ENCODE peak calls at places on chromosomes 2 and 18, in six cellular contexts. W, P, R, Z, L and H are unnamed samples.
A peak's percentile ranks its signal among the peaks of the same experiment; 100 is the strongest.

GRCh38 chr2:920573-920972 is 30.1 kb upstream of the SNTG2 start:
- DNase-seq in L (no peak), W (no peak), P (no peak), R (no peak), Z (no peak), H (no peak)

GRCh38 chr2:137208361-137208973 is 443.1 kb downstream of the THSD7B start:
- DNase-seq in Z (no peak), P (no peak), W (no peak), R (no peak), L (no peak), H (no peak)

GRCh38 chr18:79949571-79950439 is 1.6 kb downstream of the SLC66A2 start:
- DNase-seq in W (peak; percentile 89), R (peak; percentile 27), P (no peak), Z (no peak), L (peak; percentile 76), H (no peak)

GRCh38 chr2:86617738-86618137 is 5.9 kb downstream of the RNF103 start:
- DNase-seq in P (no peak), W (no peak), L (no peak), Z (no peak), R (no peak), H (no peak)

GRCh38 chr2:95329891-95330822 is 33.0 kb downstream of the KCNIP3 start:
- DNase-seq in W (no peak), R (no peak), P (no peak), L (no peak), Z (no peak), H (no peak)

GRCh38 chr18:6884944-6885343 is 155.4 kb downstream of the ARHGAP28 start:
- DNase-seq in Z (no peak), P (peak; percentile 33), L (no peak), R (no peak), W (no peak), H (no peak)

GRCh38 chr18:79405781-79406575 is 10.2 kb downstream of the NFATC1 start:
- DNase-seq in Z (no peak), R (no peak), P (no peak), W (peak; percentile 97), L (peak; percentile 73), H (no peak)

GRCh38 chr18:32899819-32900218 is 127.0 kb upstream of the KLHL14 start:
- DNase-seq in W (no peak), R (no peak), Z (no peak), L (peak; percentile 20), P (peak; percentile 4), H (no peak)

GRCh38 chr2:220521591-220521990 is 894.2 kb downstream of the SLC4A3 start:
- DNase-seq in W (no peak), L (no peak), P (no peak), R (no peak), Z (no peak), H (no peak)

GRCh38 chr2:26658691-26659346 is 17.7 kb upstream of the CIB4 start:
- DNase-seq in W (no peak), Z (no peak), L (no peak), R (no peak), P (no peak), H (no peak)

GRCh38 chr2:199833525-199833924 is 17.5 kb downstream of the FTCDNL1 start:
- DNase-seq in W (no peak), Z (no peak), P (no peak), L (no peak), R (no peak), H (no peak)

GRCh38 chr2:178109813-178110212 is 2.4 kb upstream of the RBM45 start:
- DNase-seq in P (peak; percentile 48), Z (no peak), W (no peak), R (no peak), L (peak; percentile 70), H (no peak)

GRCh38 chr18:63578357-63578958 is 8.7 kb upstream of the SERPINB13 start:
- DNase-seq in L (peak; percentile 28), W (no peak), Z (no peak), P (peak; percentile 36), R (no peak), H (peak; percentile 62)

GRCh38 chr2:112773510-112773909 is 9.1 kb upstream of the CKAP2L start:
- DNase-seq in Z (no peak), L (no peak), W (no peak), R (no peak), P (no peak), H (no peak)

GRCh38 chr18:58870130-58870529 is 5.5 kb downstream of the ZNF532 start:
- DNase-seq in L (no peak), W (no peak), R (no peak), P (peak; percentile 35), Z (no peak), H (no peak)

GRCh38 chr2:113128386-113128664 is 927 bp downstream of the IL1RN start:
- DNase-seq in P (no peak), R (no peak), Z (no peak), L (no peak), W (peak; percentile 58), H (no peak)

GRCh38 chr2:22153974-22154373 is 1030.2 kb downstream of the TDRD15 start:
- DNase-seq in L (no peak), P (no peak), R (no peak), Z (no peak), W (no peak), H (no peak)

GRCh38 chr2:191688934-191689695 is 11.2 kb downstream of the NABP1 start:
- DNase-seq in W (no peak), L (no peak), Z (no peak), P (peak; percentile 80), R (no peak), H (no peak)

GRCh38 chr18:56505971-56506370 is 132.4 kb downstream of the TXNL1 start:
- DNase-seq in R (no peak), Z (no peak), L (no peak), W (no peak), P (peak; percentile 37), H (no peak)

GRCh38 chr18:515838-516237 is 15.3 kb upstream of the COLEC12 start:
- DNase-seq in L (no peak), P (no peak), Z (no peak), W (no peak), R (no peak), H (no peak)
- TF ChIP-seq CTCF in L (no peak), P (no peak), Z (no peak), W (no peak), R (no peak), H (no peak)

GRCh38 chr18:74241426-74241825 is 50.3 kb downstream of the CYB5A start:
- DNase-seq in L (no peak), R (no peak), Z (no peak), W (no peak), P (no peak), H (no peak)

GRCh38 chr18:74244554-74244953 is 47.2 kb downstream of the CYB5A start:
- DNase-seq in L (no peak), Z (no peak), W (no peak), R (no peak), P (no peak), H (no peak)

GRCh38 chr18:74241970-74242369 is 49.8 kb downstream of the CYB5A start:
- DNase-seq in L (no peak), Z (no peak), W (no peak), P (no peak), R (no peak), H (no peak)

GRCh38 chr18:74243127-74243526 is 48.6 kb downstream of the CYB5A start:
- DNase-seq in P (no peak), W (no peak), L (no peak), R (no peak), Z (no peak), H (no peak)

GRCh38 chr18:74242451-74243096 is 49.2 kb downstream of the CYB5A start:
- DNase-seq in Z (no peak), R (no peak), P (no peak), W (no peak), L (no peak), H (no peak)
- TF ChIP-seq CTCF in Z (no peak), R (no peak), P (no peak), W (no peak), L (no peak), H (no peak)

GRCh38 chr18:34867520-34867919 is 157.4 kb downstream of the DTNA start:
- DNase-seq in Z (no peak), P (no peak), R (no peak), W (no peak), L (peak; percentile 10), H (peak; percentile 10)
- TF ChIP-seq CTCF in Z (peak; percentile 19), P (no peak), R (peak; percentile 49), W (no peak), L (peak; percentile 61), H (peak; percentile 48)

DNA sequence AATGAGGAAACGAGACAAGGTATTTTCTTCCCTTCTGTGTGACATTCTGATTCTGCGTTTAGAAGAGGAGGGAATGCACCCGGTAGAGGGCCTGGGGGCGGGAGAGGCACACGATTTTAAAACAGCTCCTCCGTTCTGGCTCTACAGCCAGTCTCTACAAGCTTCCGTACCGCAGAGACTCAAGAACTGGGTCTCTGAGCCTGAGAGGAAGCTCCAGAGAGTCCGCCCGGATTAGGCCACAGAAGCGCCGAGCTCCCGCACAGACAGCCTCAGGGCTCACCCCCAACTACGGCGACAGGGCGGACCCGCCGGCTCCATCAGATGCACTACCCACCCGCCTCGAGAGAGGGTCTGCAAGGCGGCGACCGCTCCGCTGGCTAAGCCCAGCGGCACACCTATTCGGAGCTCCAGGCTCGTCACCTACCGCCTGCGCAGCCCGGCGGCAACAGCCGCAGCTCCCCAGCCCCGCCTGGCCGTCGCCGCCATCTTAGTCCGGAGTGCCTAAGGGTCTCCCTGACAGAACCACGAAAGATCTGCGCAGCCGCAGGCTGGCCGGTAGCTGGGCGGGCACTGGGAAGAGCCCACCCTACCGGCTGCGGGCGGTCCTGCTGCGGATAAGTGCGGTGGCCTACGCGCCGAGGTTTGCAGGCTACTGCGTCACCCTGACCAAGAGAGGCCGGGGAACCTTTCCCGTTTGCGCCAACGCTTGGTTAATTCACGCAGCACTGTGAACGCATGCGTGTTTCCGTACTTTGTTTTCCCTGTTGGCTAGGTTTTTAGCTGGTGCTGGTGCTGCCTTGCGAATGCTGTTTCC is at the start of gene NFU1:
- DNase-seq in W (peak; percentile 98), L (peak; percentile 93), Z (peak; percentile 94), P (peak; percentile 97), R (peak; percentile 93), H (peak; percentile 89)
- TF ChIP-seq CTCF in W (peak; percentile 90), L (peak; percentile 64), Z (peak; percentile 71), P (peak; percentile 74), R (peak; percentile 73), H (peak; percentile 69)

GRCh38 chr2:8986327-8986976 is 17.0 kb downstream of the MBOAT2 start:
- DNase-seq in P (no peak), L (peak; percentile 50), R (no peak), W (no peak), Z (no peak), H (peak; percentile 23)
- TF ChIP-seq CTCF in P (peak; percentile 16), L (peak; percentile 81), R (peak; percentile 63), W (no peak), Z (no peak), H (peak; percentile 48)

GRCh38 chr2:73366060-73366459 is 19.6 kb upstream of the ALMS1 start:
- DNase-seq in P (no peak), Z (no peak), R (no peak), L (no peak), W (no peak), H (no peak)

GRCh38 chr2:73356097-73356496 is 29.5 kb upstream of the ALMS1 start:
- DNase-seq in Z (no peak), L (no peak), P (no peak), R (no peak), W (no peak), H (no peak)

GRCh38 chr2:73359915-73360697 is 25.5 kb upstream of the ALMS1 start:
- DNase-seq in Z (no peak), L (no peak), W (no peak), P (no peak), R (no peak), H (no peak)
- TF ChIP-seq CTCF in Z (no peak), L (peak; percentile 72), W (no peak), P (peak; percentile 34), R (peak; percentile 65), H (peak; percentile 58)